ENCODE peak calls at places on chromosomes 16 and 17, in ten cellular contexts. M, J, I, E, Z, D, N, F, A and Q are unnamed samples.

GRCh38 chr16:76963614-76964315 is 227.2 kb upstream of the MON1B start:
- DNase-seq in D (no peak), E (no peak), N (no peak), F (no peak), I (no peak), Z (no peak), J (no peak), A (no peak), M (no peak), Q (no peak)

GRCh38 chr16:31105677-31106213 is 2.4 kb upstream of the BCKDK start:
- DNase-seq in N (no peak), J (peak), A (peak), D (peak), M (peak), F (no peak), Z (peak), I (peak), E (peak), Q (peak)

GRCh38 chr16:19810817-19811731 is 73.6 kb downstream of the GPRC5B start:
- DNase-seq in D (no peak), A (peak), J (no peak), Z (no peak), I (peak), F (peak), N (no peak), E (no peak), M (peak), Q (no peak)

GRCh38 chr17:21301593-21302550 is 17.4 kb downstream of the MAP2K3 start:
- DNase-seq in D (no peak), I (no peak), Z (peak), N (no peak), M (no peak), J (no peak), A (no peak), F (no peak), E (no peak), Q (no peak)

GRCh38 chr17:32123782-32124181 is 18.5 kb upstream of the RHOT1 start:
- DNase-seq in E (no peak), J (no peak), D (no peak), F (no peak), N (no peak), I (no peak), Z (no peak), A (no peak), M (no peak), Q (no peak)

GRCh38 chr16:69179255-69180010 is 7.5 kb upstream of the SNTB2 start:
- DNase-seq in Z (no peak), F (peak), M (peak), N (no peak), J (no peak), E (no peak), D (no peak), I (peak), A (peak), Q (no peak)

GRCh38 chr16:1626776-1627175 is 14.6 kb downstream of the CRAMP1 start:
- DNase-seq in M (no peak), A (no peak), Z (no peak), F (no peak), I (no peak), D (no peak), N (no peak), J (no peak), E (no peak), Q (no peak)

GRCh38 chr16:81266680-81267095 is 28.2 kb downstream of the BCO1 start:
- DNase-seq in F (no peak), N (no peak), I (no peak), E (no peak), J (no peak), A (peak), Z (no peak), M (no peak), D (no peak), Q (no peak)

GRCh38 chr17:55157165-55157564 is 107.6 kb upstream of the HLF start:
- DNase-seq in J (no peak), I (peak), Z (no peak), A (peak), F (peak), E (no peak), N (no peak), M (no peak), D (no peak), Q (no peak)

GRCh38 chr17:74870512-74870911 is 2.3 kb downstream of the FDXR start:
- DNase-seq in E (no peak), F (no peak), N (no peak), A (peak), I (peak), J (no peak), Z (peak), M (peak), D (no peak), Q (no peak)

GRCh38 chr17:75105269-75106080 is 4.3 kb upstream of the ARMC7 start:
- DNase-seq in D (peak), Z (no peak), M (peak), F (no peak), I (peak), N (peak), A (no peak), E (peak), J (no peak), Q (peak)

GRCh38 chr17:17520599-17521232 is 24.5 kb upstream of the RASD1 start:
- DNase-seq in N (no peak), M (no peak), E (no peak), D (no peak), Z (peak), I (no peak), A (no peak), F (no peak), J (no peak), Q (no peak)

GRCh38 chr17:48155889-48156670 is 48.5 kb downstream of the SNX11 start:
- DNase-seq in D (no peak), M (no peak), E (peak), J (no peak), N (no peak), F (no peak), A (no peak), I (no peak), Z (no peak), Q (no peak)

GRCh38 chr16:25110392-25110947 is 1.1 kb upstream of the LCMT1 start:
- DNase-seq in E (no peak), J (no peak), Z (no peak), D (no peak), N (peak), F (no peak), A (peak), M (no peak), I (no peak), Q (no peak)

GRCh38 chr17:59462385-59462784 is 103.0 kb upstream of the DHX40 start:
- DNase-seq in J (no peak), F (no peak), D (no peak), Z (no peak), N (no peak), I (no peak), E (no peak), A (no peak), M (no peak), Q (no peak)

GRCh38 chr17:49239963-49240362 is 9.4 kb upstream of the PHOSPHO1 start:
- DNase-seq in F (no peak), E (no peak), M (no peak), I (no peak), Z (no peak), N (no peak), A (no peak), J (no peak), D (no peak), Q (no peak)

GRCh38 chr17:17343160-17343735 is 40.1 kb downstream of the NT5M start:
- DNase-seq in N (no peak), A (no peak), I (no peak), Z (peak), F (no peak), D (no peak), E (peak), M (no peak), J (no peak), Q (no peak)

GRCh38 chr17:63740464-63741181 is 976 bp downstream of the STRADA start:
- DNase-seq in J (no peak), A (no peak), I (peak), M (peak), D (no peak), Z (no peak), F (no peak), N (no peak), E (no peak), Q (no peak)

GRCh38 chr16:51553314-51553713 is 402.2 kb upstream of the SALL1 start:
- DNase-seq in I (no peak), M (no peak), J (no peak), E (no peak), N (no peak), F (no peak), A (no peak), Z (no peak), D (no peak), Q (no peak)

GRCh38 chr17:3946711-3947235 is 17.5 kb downstream of the ATP2A3 start:
- DNase-seq in N (no peak), E (no peak), Z (no peak), D (no peak), M (no peak), F (no peak), A (no peak), J (no peak), I (no peak), Q (no peak)

GRCh38 chr17:1509255-1509943 is 7.0 kb downstream of the INPP5K start:
- DNase-seq in E (no peak), A (peak), I (no peak), N (no peak), Z (no peak), J (no peak), D (no peak), M (peak), F (no peak), Q (no peak)

GRCh38 chr17:57908278-57908677 is 46.9 kb downstream of the CUEDC1 start:
- DNase-seq in F (no peak), J (no peak), N (no peak), D (no peak), Z (no peak), M (no peak), E (no peak), I (no peak), A (no peak), Q (no peak)

GRCh38 chr16:2825899-2826298 is 4.2 kb upstream of the ZG16B start:
- DNase-seq in E (no peak), A (no peak), Z (peak), N (no peak), D (no peak), J (no peak), M (no peak), F (no peak), I (no peak), Q (no peak)

GRCh38 chr16:86575754-86576557 is 2.4 kb upstream of the FOXL1 start:
- DNase-seq in A (no peak), I (peak), J (peak), N (peak), M (peak), F (peak), Z (peak), E (peak), D (peak), Q (peak)

GRCh38 chr17:76276461-76277299 is 11.5 kb downstream of the UBALD2 start:
- DNase-seq in J (no peak), E (no peak), Z (no peak), D (no peak), N (no peak), M (peak), A (no peak), I (peak), F (no peak), Q (no peak)

GRCh38 chr16:24045641-24046040 is 209.9 kb downstream of the PRKCB start:
- DNase-seq in F (no peak), D (no peak), J (peak), Z (no peak), N (peak), E (peak), A (no peak), M (no peak), I (no peak), Q (peak)

GRCh38 chr17:9360610-9361571 is 214.7 kb downstream of the STX8 start:
- DNase-seq in M (peak), N (no peak), J (no peak), A (no peak), F (no peak), D (no peak), Z (no peak), E (no peak), I (peak), Q (no peak)

GRCh38 chr17:71959129-71959528 is 161.7 kb upstream of the SOX9 start:
- DNase-seq in I (peak), J (no peak), F (no peak), M (no peak), N (no peak), D (no peak), E (no peak), Z (no peak), A (no peak), Q (no peak)

GRCh38 chr16:69590590-69590989 is 24.8 kb downstream of the NFAT5 start:
- DNase-seq in Z (no peak), N (no peak), I (no peak), F (no peak), J (no peak), D (no peak), E (no peak), M (no peak), A (no peak), Q (no peak)

GRCh38 chr16:12573730-12574383 is 229.8 kb downstream of the CPPED1 start:
- DNase-seq in D (peak), E (peak), J (peak), Z (no peak), N (no peak), I (peak), F (no peak), A (peak), M (peak), Q (peak)

GRCh38 chr17:8846768-8847211 is 20.7 kb downstream of the PIK3R6 start:
- DNase-seq in Z (no peak), I (peak), J (peak), E (peak), F (no peak), N (no peak), A (peak), D (no peak), M (peak), Q (no peak)

GRCh38 chr16:71722801-71723536 is 1.5 kb downstream of the PHLPP2 start:
- DNase-seq in F (peak), Z (peak), A (peak), E (peak), J (peak), N (peak), D (peak), M (peak), I (peak), Q (peak)

GRCh38 chr17:76523084-76524037 is 14.1 kb downstream of the CYGB start:
- DNase-seq in I (peak), Z (peak), A (peak), E (peak), F (no peak), M (peak), J (peak), N (peak), D (peak), Q (peak)

GRCh38 chr17:45131616-45132301 is 556 bp downstream of the PLCD3 start:
- DNase-seq in F (no peak), N (no peak), Z (peak), E (peak), J (peak), A (no peak), M (peak), D (peak), I (no peak), Q (peak)

GRCh38 chr17:70318061-70318460 is 148.7 kb downstream of the KCNJ2 start:
- DNase-seq in Z (no peak), A (no peak), I (no peak), M (no peak), N (no peak), J (no peak), D (no peak), E (no peak), F (no peak), Q (no peak)

GRCh38 chr17:19024101-19025078 is 19.8 kb upstream of the FAM83G start:
- DNase-seq in N (no peak), E (no peak), I (no peak), F (no peak), D (peak), A (no peak), J (no peak), Z (peak), M (no peak), Q (no peak)